ENCODE peak calls at places on chromosomes 16 and 17, in four cellular contexts. One of them, this sample, is unnamed.
A peak's percentile ranks its signal among the peaks of the same experiment; 100 is the strongest.

GRCh38 chr17:9924735-9925191 is 19.7 kb upstream of the RCVRN start:
- DNase-seq in aorta: no peak
- DNase-seq in transverse colon: no peak
- DNase-seq in colonic mucosa: no peak
- DNase-seq in this sample: peak; percentile 20

GRCh38 chr17:31385428-31386285 is 5.8 kb upstream of the RAB11FIP4 start:
- DNase-seq in aorta: no peak
- DNase-seq in transverse colon: no peak
- DNase-seq in colonic mucosa: no peak
- DNase-seq in this sample: no peak

GRCh38 chr17:73140531-73140930 is 24.3 kb upstream of the SSTR2 start:
- DNase-seq in aorta: no peak
- DNase-seq in transverse colon: no peak
- DNase-seq in colonic mucosa: no peak
- DNase-seq in this sample: no peak

GRCh38 chr16:49854227-49855203 is 1.4 kb downstream of the ZNF423 start:
- DNase-seq in aorta: no peak
- DNase-seq in transverse colon: peak; percentile 39
- DNase-seq in colonic mucosa: peak; percentile 60
- DNase-seq in this sample: no peak

GRCh38 chr16:68790130-68790761 is 53.1 kb upstream of the TANGO6 start:
- DNase-seq in aorta: no peak
- DNase-seq in transverse colon: peak; percentile 18
- DNase-seq in colonic mucosa: no peak
- DNase-seq in this sample: peak; percentile 76

GRCh38 chr16:72094266-72094610 is 591 bp downstream of the DHX38 start:
- DNase-seq in aorta: no peak
- DNase-seq in transverse colon: no peak
- DNase-seq in colonic mucosa: peak; percentile 28
- DNase-seq in this sample: no peak

GRCh38 chr16:56189990-56190902 is 1.0 kb upstream of the GNAO1 start:
- DNase-seq in aorta: peak; percentile 81
- DNase-seq in transverse colon: no peak
- DNase-seq in colonic mucosa: no peak
- DNase-seq in this sample: no peak

GRCh38 chr16:70390774-70391173 is 44.1 kb downstream of the DDX19A start:
- DNase-seq in aorta: no peak
- DNase-seq in transverse colon: peak; percentile 36
- DNase-seq in colonic mucosa: no peak
- DNase-seq in this sample: no peak

GRCh38 chr16:4653981-4654380 is 29.4 kb downstream of the MGRN1 start:
- DNase-seq in aorta: no peak
- DNase-seq in transverse colon: peak; percentile 77
- DNase-seq in colonic mucosa: peak; percentile 92
- DNase-seq in this sample: no peak

GRCh38 chr16:85425061-85425662 is 188.0 kb upstream of the GSE1 start:
- DNase-seq in aorta: peak; percentile 50
- DNase-seq in transverse colon: no peak
- DNase-seq in colonic mucosa: peak; percentile 24
- DNase-seq in this sample: no peak

GRCh38 chr17:41428591-41429326 is 4.4 kb upstream of the KRT37 start:
- DNase-seq in aorta: no peak
- DNase-seq in transverse colon: no peak
- DNase-seq in colonic mucosa: no peak
- DNase-seq in this sample: no peak

GRCh38 chr16:27328937-27329336 is 15.2 kb downstream of the IL4R start:
- DNase-seq in aorta: peak; percentile 7
- DNase-seq in transverse colon: no peak
- DNase-seq in colonic mucosa: no peak
- DNase-seq in this sample: no peak

GRCh38 chr16:27728691-27729090 is 178.7 kb downstream of the KATNIP start:
- DNase-seq in aorta: peak; percentile 36
- DNase-seq in transverse colon: no peak
- DNase-seq in colonic mucosa: no peak
- DNase-seq in this sample: no peak

GRCh38 chr16:67269766-67270165 is 9.6 kb upstream of the PLEKHG4 start:
- DNase-seq in aorta: peak; percentile 78
- DNase-seq in transverse colon: no peak
- DNase-seq in colonic mucosa: no peak
- DNase-seq in this sample: no peak

GRCh38 chr16:79843631-79844043 is 243.1 kb upstream of the MAF start:
- DNase-seq in aorta: no peak
- DNase-seq in transverse colon: no peak
- DNase-seq in colonic mucosa: no peak
- DNase-seq in this sample: no peak

GRCh38 chr17:41496803-41497484 is 7.2 kb upstream of the KRT36 start:
- DNase-seq in aorta: no peak
- DNase-seq in transverse colon: peak; percentile 84
- DNase-seq in colonic mucosa: peak; percentile 90
- DNase-seq in this sample: peak; percentile 61

GRCh38 chr17:35726609-35727460 is 4.6 kb upstream of the RASL10B start:
- DNase-seq in aorta: peak; percentile 85
- DNase-seq in transverse colon: peak; percentile 50
- DNase-seq in colonic mucosa: peak; percentile 53
- DNase-seq in this sample: peak; percentile 91

GRCh38 chr17:8117980-8118768 is at the start of gene ALOXE3:
- DNase-seq in aorta: peak; percentile 78
- DNase-seq in transverse colon: peak; percentile 55
- DNase-seq in colonic mucosa: peak; percentile 36
- DNase-seq in this sample: no peak

GRCh38 chr17:499836-500543 is 147.4 kb upstream of the RPH3AL start:
- DNase-seq in aorta: peak; percentile 23
- DNase-seq in transverse colon: no peak
- DNase-seq in colonic mucosa: no peak
- DNase-seq in this sample: no peak

DNA sequence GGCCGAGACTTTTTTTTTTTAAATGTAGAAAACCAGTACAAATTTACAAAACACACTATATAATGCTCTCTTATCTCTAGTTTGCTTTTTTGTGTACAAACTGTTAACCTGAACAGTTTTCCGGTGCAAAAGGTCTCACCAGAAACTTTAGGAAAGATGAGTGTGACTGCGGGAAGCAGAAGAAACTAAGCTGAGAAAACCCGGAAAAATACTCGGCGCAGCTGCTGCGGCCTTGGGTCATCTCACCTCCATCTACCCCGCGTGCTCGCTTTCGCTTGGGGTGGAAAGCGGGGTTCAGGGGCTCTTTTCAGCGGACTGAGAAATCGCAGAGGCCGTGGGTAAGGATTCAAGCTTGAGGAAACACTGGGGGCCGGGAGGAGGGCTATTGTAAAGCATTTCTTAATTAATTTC is 1.8 kb downstream of the SALL1 start:
- DNase-seq in aorta: no peak
- DNase-seq in transverse colon: no peak
- DNase-seq in colonic mucosa: no peak
- DNase-seq in this sample: no peak
- H3K4me3 ChIP-seq in aorta: no peak overlapping the region
- H3K4me3 ChIP-seq in transverse colon: peak overlapping the region; percentile 45
- H3K4me3 ChIP-seq in colonic mucosa: peak overlapping the region; percentile 17
- H3K4me3 ChIP-seq in this sample: peak overlapping the region; percentile 92

GRCh38 chr16:18799500-18799899 is 1.8 kb downstream of the ARL6IP1 start:
- DNase-seq in aorta: no peak
- DNase-seq in transverse colon: no peak
- DNase-seq in colonic mucosa: no peak
- DNase-seq in this sample: no peak
- H3K4me3 ChIP-seq in aorta: no peak overlapping the region
- H3K4me3 ChIP-seq in transverse colon: peak overlapping the region; percentile 94
- H3K4me3 ChIP-seq in colonic mucosa: no peak overlapping the region
- H3K4me3 ChIP-seq in this sample: peak overlapping the region; percentile 90

GRCh38 chr17:53740312-53740711 is 82.4 kb upstream of the KIF2B start:
- DNase-seq in aorta: no peak
- DNase-seq in transverse colon: no peak
- DNase-seq in colonic mucosa: no peak
- DNase-seq in this sample: no peak
- H3K4me3 ChIP-seq in aorta: no peak overlapping the region
- H3K4me3 ChIP-seq in transverse colon: no peak overlapping the region
- H3K4me3 ChIP-seq in colonic mucosa: no peak overlapping the region
- H3K4me3 ChIP-seq in this sample: no peak overlapping the region

DNA sequence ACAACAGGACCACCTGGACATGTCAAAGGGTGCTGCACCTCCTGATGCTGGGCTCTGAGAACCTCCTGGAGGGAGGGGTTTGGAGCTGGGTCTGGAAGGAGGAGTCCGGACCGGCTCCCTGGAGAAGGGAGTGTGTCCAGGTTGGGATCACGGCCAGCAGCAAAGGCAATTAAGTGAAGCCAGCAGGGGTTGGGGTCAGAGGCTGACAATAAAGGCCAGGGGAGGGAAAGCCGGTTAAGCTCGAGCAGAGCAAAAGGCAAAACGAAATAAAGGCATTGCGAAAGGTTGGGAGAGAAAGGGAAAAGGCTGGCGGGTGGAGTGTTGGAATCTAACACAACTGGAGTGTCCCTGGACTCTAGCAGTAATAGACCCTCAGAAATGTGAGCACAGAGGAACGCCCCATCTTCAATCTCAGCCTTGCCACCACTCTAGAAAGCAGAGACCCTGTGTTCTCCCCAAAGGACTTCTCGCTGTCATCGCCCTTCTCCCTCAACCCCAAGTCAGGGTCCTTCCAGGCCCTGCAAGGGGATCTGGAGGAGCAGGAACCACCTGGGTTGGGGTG is 905 bp upstream of the CACNG4 start:
- DNase-seq in aorta: no peak
- DNase-seq in transverse colon: no peak
- DNase-seq in colonic mucosa: no peak
- DNase-seq in this sample: no peak
- H3K4me3 ChIP-seq in aorta: no peak overlapping the region
- H3K4me3 ChIP-seq in transverse colon: no peak overlapping the region
- H3K4me3 ChIP-seq in colonic mucosa: no peak overlapping the region
- H3K4me3 ChIP-seq in this sample: no peak overlapping the region

DNA sequence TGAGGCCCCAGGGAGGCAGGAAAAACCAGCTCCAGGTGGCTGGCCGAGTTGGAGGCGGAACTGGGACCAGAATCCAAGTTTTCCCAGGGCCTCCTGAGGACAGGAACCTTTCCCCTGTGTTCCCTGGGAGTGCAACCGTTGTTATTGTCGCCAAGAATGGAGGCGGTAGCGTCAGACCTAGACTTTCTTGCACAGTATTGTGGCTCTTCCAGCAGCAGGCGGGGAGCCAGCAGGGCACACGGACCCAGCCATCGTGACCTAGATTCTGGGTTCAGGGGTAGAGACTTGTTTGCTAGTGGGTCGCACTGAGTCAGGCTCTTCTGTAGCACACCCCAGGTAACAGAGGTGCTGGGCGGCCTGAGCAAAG is 667 bp upstream of the KIF19 start:
- DNase-seq in aorta: no peak
- DNase-seq in transverse colon: no peak
- DNase-seq in colonic mucosa: no peak
- DNase-seq in this sample: no peak
- H3K4me3 ChIP-seq in aorta: no peak overlapping the region
- H3K4me3 ChIP-seq in transverse colon: peak overlapping the region; percentile 44
- H3K4me3 ChIP-seq in colonic mucosa: peak overlapping the region; percentile 27
- H3K4me3 ChIP-seq in this sample: no peak overlapping the region

DNA sequence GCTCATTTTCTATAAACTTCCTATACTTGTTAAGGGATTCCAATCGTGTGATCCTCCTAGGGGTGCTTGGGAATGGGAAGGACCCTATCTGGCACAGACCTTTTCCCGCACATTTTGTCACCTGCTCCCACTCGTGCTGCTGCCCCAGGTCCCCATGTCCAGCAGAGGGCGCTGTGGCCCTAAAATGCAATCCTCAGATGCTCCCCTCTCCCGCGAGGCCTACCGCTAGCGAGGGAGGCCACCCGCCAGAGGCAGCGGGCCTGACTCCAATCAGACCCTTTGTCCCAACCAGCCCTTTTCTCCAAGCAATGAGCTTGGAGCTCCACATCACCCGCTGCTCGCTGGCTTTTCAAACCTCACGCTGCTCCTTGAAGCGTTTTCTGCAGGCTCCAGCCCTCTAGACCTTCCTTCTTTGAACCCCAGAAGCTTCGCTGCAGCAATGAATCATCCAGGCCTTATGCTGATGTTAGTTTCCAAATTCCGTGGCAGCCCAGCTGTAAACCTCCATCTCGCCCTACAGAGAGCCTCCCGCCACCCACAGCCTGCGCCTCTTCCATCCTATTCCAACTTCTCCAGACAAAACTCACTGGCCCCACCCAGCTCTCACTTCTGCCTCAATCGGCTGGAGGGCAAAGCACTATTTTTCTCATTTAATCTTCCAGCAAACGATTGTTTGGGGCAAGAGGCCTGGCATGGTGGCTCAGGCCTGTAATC is 23.6 kb upstream of the FZD2 start:
- DNase-seq in aorta: peak; percentile 98
- DNase-seq in transverse colon: peak; percentile 89
- DNase-seq in colonic mucosa: peak; percentile 86
- DNase-seq in this sample: no peak
- H3K4me3 ChIP-seq in aorta: no peak overlapping the region
- H3K4me3 ChIP-seq in transverse colon: peak overlapping the region; percentile 28
- H3K4me3 ChIP-seq in colonic mucosa: no peak overlapping the region
- H3K4me3 ChIP-seq in this sample: no peak overlapping the region

DNA sequence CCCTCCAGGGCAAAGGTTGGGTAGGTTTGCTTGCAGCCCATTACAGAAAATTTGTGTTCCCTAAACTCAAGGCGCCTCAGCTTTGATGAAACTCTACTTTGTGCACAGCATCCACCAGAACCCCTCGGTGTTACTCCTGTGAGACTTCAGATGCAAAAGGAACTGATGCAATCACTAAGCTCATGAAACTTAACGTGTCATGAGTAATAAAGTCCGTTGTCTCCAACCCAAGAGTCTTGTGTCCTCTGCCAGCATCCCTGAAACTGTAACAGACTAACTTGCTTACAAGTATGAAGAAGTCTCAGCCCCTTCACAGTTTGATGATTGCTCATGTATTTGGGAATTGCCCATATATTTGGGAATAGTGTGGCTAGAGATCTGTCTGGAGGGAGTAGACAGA is 74.8 kb upstream of the MARCHF10 start:
- DNase-seq in aorta: no peak
- DNase-seq in transverse colon: no peak
- DNase-seq in colonic mucosa: no peak
- DNase-seq in this sample: peak; percentile 49
- H3K4me3 ChIP-seq in aorta: no peak overlapping the region
- H3K4me3 ChIP-seq in transverse colon: no peak overlapping the region
- H3K4me3 ChIP-seq in colonic mucosa: no peak overlapping the region
- H3K4me3 ChIP-seq in this sample: no peak overlapping the region

GRCh38 chr17:77863814-77864161 is 94.7 kb upstream of the TNRC6C start:
- DNase-seq in aorta: peak; percentile 77
- DNase-seq in transverse colon: peak; percentile 56
- DNase-seq in colonic mucosa: peak; percentile 80
- DNase-seq in this sample: no peak
- H3K4me3 ChIP-seq in aorta: no peak overlapping the region
- H3K4me3 ChIP-seq in transverse colon: no peak overlapping the region
- H3K4me3 ChIP-seq in colonic mucosa: no peak overlapping the region
- H3K4me3 ChIP-seq in this sample: no peak overlapping the region

DNA sequence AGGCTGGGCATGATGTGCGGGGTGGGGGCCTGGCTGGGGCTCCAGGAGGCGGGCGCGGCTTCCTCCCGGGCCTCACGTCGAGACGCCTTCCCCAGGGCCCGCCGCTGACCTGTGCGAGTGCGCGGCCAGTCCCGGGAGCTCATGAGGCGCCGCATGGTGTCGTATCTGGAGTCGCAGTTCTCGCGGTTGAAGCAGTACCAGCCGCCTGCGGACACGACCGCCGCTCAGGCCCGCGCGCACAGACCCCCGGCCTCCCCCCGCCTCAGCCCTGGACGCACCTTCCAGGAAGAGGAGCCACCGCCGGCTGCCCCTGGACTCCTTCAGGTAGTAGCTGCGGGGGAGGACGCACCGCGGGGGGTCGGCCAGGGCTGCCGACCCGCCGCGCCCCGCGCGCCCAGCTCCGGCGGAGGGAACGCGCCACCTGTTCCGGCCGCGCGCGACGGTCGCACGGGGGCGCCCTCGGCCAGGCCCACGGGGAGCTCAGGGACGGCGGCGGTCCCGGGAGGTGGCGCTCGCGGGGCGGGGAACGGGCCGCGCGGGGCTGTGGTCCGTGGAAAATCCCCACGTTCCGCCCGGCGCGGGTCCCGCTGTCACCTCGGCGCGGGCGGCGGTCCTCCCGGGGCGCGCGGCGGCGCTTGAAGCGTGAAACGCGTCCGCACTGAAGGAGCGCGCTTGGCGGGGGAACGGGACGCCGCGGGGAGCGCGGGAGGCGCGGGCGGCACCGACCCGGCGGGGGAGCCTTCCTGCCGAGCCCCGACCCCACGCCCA is 1.4 kb downstream of the NOTUM start:
- DNase-seq in aorta: peak; percentile 93
- DNase-seq in transverse colon: peak; percentile 82
- DNase-seq in colonic mucosa: peak; percentile 74
- DNase-seq in this sample: no peak
- H3K4me3 ChIP-seq in aorta: no peak overlapping the region
- H3K4me3 ChIP-seq in transverse colon: peak overlapping the region; percentile 49
- H3K4me3 ChIP-seq in colonic mucosa: peak overlapping the region; percentile 48
- H3K4me3 ChIP-seq in this sample: no peak overlapping the region